ENCODE peak calls at places on chromosomes 5 and 9, in seven cellular contexts. I is stimulated activated naive CD8-positive, alpha-beta T cell treated with anti-CD3 and anti-CD28 coated beads, Interleukin-15, Interleukin-2, amounts not matched to agents 100 U/mL and 50 U/mL, for 24 hours; J is cardiac fibroblast; Z is heart right ventricle; Y is stimulated activated CD4-positive, alpha-beta T cell treated with anti-CD3 and anti-CD28 coated beads, Interleukin-4, amount 100 ng/mL, for 4 hours; A is COR-L47; G is fibroblast of lung. O is an unnamed sample.

GRCh38 chr5:142847898-142848790 is 78.0 kb downstream of the ARHGAP26 start:
- DNase-seq in I (no peak), J (no peak), Z (no peak), Y (no peak), A (no peak), G (peak; percentile 75), O (no peak)

GRCh38 chr5:69268899-69269298 is 34.2 kb downstream of the CDK7 start:
- DNase-seq in I (no peak), J (no peak), Z (no peak), Y (no peak), A (no peak), G (no peak), O (no peak)

GRCh38 chr5:45132972-45133371 is 324.2 kb downstream of the MRPS30 start:
- DNase-seq in I (no peak), J (no peak), Z (no peak), Y (no peak), A (no peak), G (no peak), O (no peak)

GRCh38 chr5:74766348-74766886 is 500 bp downstream of the GFM2 start:
- DNase-seq in I (no peak), J (peak; percentile 76), Z (no peak), Y (no peak), A (peak; percentile 40), G (peak; percentile 73), O (no peak)

GRCh38 chr9:13146838-13147237 is 132.7 kb downstream of the MPDZ start:
- DNase-seq in I (no peak), J (no peak), Z (no peak), Y (no peak), A (no peak), G (no peak), O (no peak)

GRCh38 chr5:134642931-134643530 is 5.6 kb upstream of the SEC24A start:
- DNase-seq in I (no peak), J (no peak), Z (no peak), Y (no peak), A (no peak), G (no peak), O (no peak)

GRCh38 chr5:104998169-104998568 is 1435.6 kb upstream of the NUDT12 start:
- DNase-seq in I (no peak), J (no peak), Z (no peak), Y (no peak), A (no peak), G (no peak), O (no peak)

GRCh38 chr9:83299556-83299955 is 236.6 kb upstream of the RASEF start:
- DNase-seq in I (no peak), J (peak; percentile 48), Z (no peak), Y (no peak), A (no peak), G (peak; percentile 38), O (no peak)

GRCh38 chr5:179119415-179120170 is 59.4 kb downstream of the ZNF354C start:
- DNase-seq in I (no peak), J (no peak), Z (no peak), Y (no peak), A (no peak), G (no peak), O (no peak)

GRCh38 chr9:128249914-128250838 is 25.6 kb downstream of the GOLGA2 start:
- DNase-seq in I (peak; percentile 99), J (peak; percentile 57), Z (peak; percentile 69), Y (peak; percentile 96), A (no peak), G (peak; percentile 57), O (peak; percentile 100)

GRCh38 chr9:108400267-108400666 is 455.5 kb downstream of the ACTL7B start:
- DNase-seq in I (no peak), J (no peak), Z (no peak), Y (no peak), A (no peak), G (peak; percentile 15), O (no peak)

GRCh38 chr5:173592050-173592669 is 24.3 kb downstream of the BOD1 start:
- DNase-seq in I (no peak), J (no peak), Z (no peak), Y (no peak), A (no peak), G (no peak), O (peak; percentile 55)

GRCh38 chr9:136544549-136545064 is 1.2 kb downstream of the NOTCH1 start:
- DNase-seq in I (peak; percentile 79), J (peak; percentile 34), Z (peak; percentile 80), Y (peak; percentile 70), A (no peak), G (no peak), O (peak; percentile 43)

GRCh38 chr9:129505270-129505881 is 115.5 kb downstream of the C9orf50 start:
- DNase-seq in I (no peak), J (no peak), Z (no peak), Y (no peak), A (no peak), G (no peak), O (no peak)

GRCh38 chr9:122338989-122339388 is 31.8 kb upstream of the PTGS1 start:
- DNase-seq in I (no peak), J (no peak), Z (no peak), Y (no peak), A (no peak), G (no peak), O (no peak)

GRCh38 chr5:143245929-143246561 is 157.4 kb downstream of the NR3C1 start:
- DNase-seq in I (no peak), J (peak; percentile 80), Z (no peak), Y (no peak), A (no peak), G (peak; percentile 98), O (peak; percentile 28)

GRCh38 chr9:71119746-71120145 is 1.7 kb downstream of the TRPM3 start:
- DNase-seq in I (no peak), J (no peak), Z (no peak), Y (no peak), A (no peak), G (no peak), O (no peak)

GRCh38 chr9:81375461-81376100 is 313.8 kb downstream of the TLE1 start:
- DNase-seq in I (no peak), J (peak; percentile 37), Z (no peak), Y (no peak), A (no peak), G (no peak), O (no peak)

GRCh38 chr5:173201636-173202265 is 33.3 kb downstream of the NKX2-5 start:
- DNase-seq in I (no peak), J (peak; percentile 51), Z (no peak), Y (no peak), A (no peak), G (peak; percentile 80), O (no peak)

GRCh38 chr5:149005077-149005892 is 57.6 kb downstream of the SH3TC2 start:
- DNase-seq in I (no peak), J (peak; percentile 59), Z (no peak), Y (no peak), A (no peak), G (no peak), O (no peak)